ENCODE peak calls at places on chromosome 16, in seven cellular contexts. O is AG09319, I is NCI-H2171 treated with DMSO at 0.1 percent for 48 hours, V is RCC 7860, H is EL, T is AG04450, K is AML-193. N is an unnamed sample.

GRCh38 chr16:10981697-10982216 is 37.4 kb downstream of the CLEC16A start:
- DNase-seq in O (no peak), I (peak), V (no peak), H (no peak), T (no peak), K (peak), N (peak)

GRCh38 chr16:964696-965395 is 5.9 kb downstream of the LMF1 start:
- DNase-seq in O (no peak), I (no peak), V (no peak), H (peak), T (no peak), K (no peak), N (no peak)

GRCh38 chr16:11181889-11182279 is 74.1 kb downstream of the SOCS1 start:
- DNase-seq in O (no peak), I (no peak), V (no peak), H (no peak), T (no peak), K (peak), N (no peak)

GRCh38 chr16:6317924-6318323 is 1014.7 kb upstream of the RBFOX1 start:
- DNase-seq in O (no peak), I (no peak), V (no peak), H (no peak), T (no peak), K (no peak), N (no peak)

GRCh38 chr16:76335187-76335974 is 58.2 kb downstream of the CNTNAP4 start:
- DNase-seq in O (no peak), I (no peak), V (no peak), H (no peak), T (no peak), K (no peak), N (no peak)

GRCh38 chr16:89026121-89026612 is 49.2 kb upstream of the CBFA2T3 start:
- DNase-seq in O (no peak), I (no peak), V (peak), H (no peak), T (no peak), K (no peak), N (no peak)

GRCh38 chr16:9847146-9847545 is 335.1 kb downstream of the GRIN2A start:
- DNase-seq in O (no peak), I (no peak), V (no peak), H (peak), T (no peak), K (no peak), N (no peak)

GRCh38 chr16:2064368-2064945 is 16.7 kb downstream of the TSC2 start:
- DNase-seq in O (no peak), I (no peak), V (no peak), H (no peak), T (no peak), K (no peak), N (no peak)

GRCh38 chr16:17470002-17470870 is 524 bp downstream of the XYLT1 start:
- DNase-seq in O (no peak), I (peak), V (no peak), H (no peak), T (no peak), K (no peak), N (no peak)

N was measured in HFFc6.